ENCODE peak calls at places on chromosomes 5 and 9, in four cellular contexts. Z is A673; E is ELR; J is activated CD8-positive, alpha-beta memory T cell treated with anti-CD3 and anti-CD28 coated beads, Interleukin-2, amount 50 U/mL, for 48 hours. T is an unnamed sample.
A peak's percentile ranks its signal among the peaks of the same experiment; 100 is the strongest.

GRCh38 chr5:149014634-149015033 is 48.2 kb downstream of the SH3TC2 start:
- DNase-seq in Z (no peak), E (no peak), J (no peak), T (no peak)

GRCh38 chr5:159215886-159216285 is 6.5 kb upstream of the RNF145 start:
- DNase-seq in Z (no peak), E (no peak), J (no peak), T (no peak)

GRCh38 chr5:163079618-163080017 is 357.8 kb upstream of the CCNG1 start:
- DNase-seq in Z (no peak), E (peak; percentile 6), J (no peak), T (no peak)

GRCh38 chr5:158869092-158869491 is 230.6 kb downstream of the EBF1 start:
- DNase-seq in Z (peak; percentile 83), E (no peak), J (no peak), T (no peak)

GRCh38 chr9:89215342-89215741 is 36.7 kb upstream of the SHC3 start:
- DNase-seq in Z (no peak), E (no peak), J (no peak), T (no peak)

GRCh38 chr9:16726718-16727451 is 143.6 kb downstream of the BNC2 start:
- DNase-seq in Z (peak; percentile 64), E (peak; percentile 89), J (peak; percentile 50), T (no peak)

GRCh38 chr5:158832096-158832495 is 267.6 kb downstream of the EBF1 start:
- DNase-seq in Z (no peak), E (no peak), J (no peak), T (no peak)

GRCh38 chr9:123438821-123439220 is 82.8 kb downstream of the CRB2 start:
- DNase-seq in Z (no peak), E (no peak), J (peak; percentile 29), T (no peak)

GRCh38 chr5:14414007-14414406 is 167.6 kb upstream of the OTULINL start:
- DNase-seq in Z (no peak), E (no peak), J (no peak), T (no peak)

GRCh38 chr5:97042981-97043380 is 99.4 kb downstream of the LIX1 start:
- DNase-seq in Z (no peak), E (no peak), J (no peak), T (no peak)

GRCh38 chr9:128438343-128439109 is 17.3 kb upstream of the ODF2 start:
- DNase-seq in Z (peak; percentile 89), E (peak; percentile 84), J (peak; percentile 99), T (peak; percentile 93)

GRCh38 chr9:98046161-98046543 is 10.4 kb upstream of the NANS start:
- DNase-seq in Z (no peak), E (no peak), J (no peak), T (no peak)

GRCh38 chr9:21039302-21039701 is 7.9 kb upstream of the HACD4 start:
- DNase-seq in Z (no peak), E (no peak), J (no peak), T (no peak)

GRCh38 chr9:114057161-114057560 is 20.9 kb downstream of the AMBP start:
- DNase-seq in Z (no peak), E (no peak), J (no peak), T (no peak)

GRCh38 chr5:1003296-1003937 is 5.2 kb upstream of the NKD2 start:
- DNase-seq in Z (no peak), E (no peak), J (peak; percentile 50), T (no peak)

GRCh38 chr9:120257483-120257882 is 322.5 kb downstream of the CDK5RAP2 start:
- DNase-seq in Z (peak; percentile 1), E (no peak), J (no peak), T (no peak)

GRCh38 chr9:72540348-72540873 is 19.0 kb downstream of the TMC1 start:
- DNase-seq in Z (no peak), E (peak; percentile 41), J (no peak), T (no peak)

GRCh38 chr9:18437315-18438200 is 36.4 kb upstream of the ADAMTSL1 start:
- DNase-seq in Z (no peak), E (peak; percentile 80), J (no peak), T (no peak)

GRCh38 chr5:79846198-79846521 is 144.9 kb downstream of the MTX3 start:
- DNase-seq in Z (no peak), E (no peak), J (no peak), T (no peak)

GRCh38 chr5:142840591-142840990 is 70.4 kb downstream of the ARHGAP26 start:
- DNase-seq in Z (no peak), E (no peak), J (no peak), T (no peak)

GRCh38 chr5:160129841-160130240 is 10.6 kb upstream of the PWWP2A start:
- DNase-seq in Z (no peak), E (no peak), J (no peak), T (no peak)

GRCh38 chr9:2729003-2729402 is 11.7 kb downstream of the KCNV2 start:
- DNase-seq in Z (no peak), E (peak; percentile 39), J (no peak), T (no peak)

GRCh38 chr9:32069169-32069813 is 315.2 kb upstream of the ACO1 start:
- DNase-seq in Z (peak; percentile 22), E (peak; percentile 3), J (no peak), T (no peak)

GRCh38 chr5:54317511-54318260 is 7.3 kb upstream of the ARL15 start:
- DNase-seq in Z (no peak), E (peak; percentile 49), J (no peak), T (no peak)

GRCh38 chr5:113354056-113354455 is 80.7 kb downstream of the TSSK1B start:
- DNase-seq in Z (no peak), E (peak; percentile 34), J (no peak), T (no peak)

GRCh38 chr9:34545497-34545896 is 22.7 kb upstream of the ENHO start:
- DNase-seq in Z (no peak), E (no peak), J (peak; percentile 32), T (no peak)